ENCODE peak calls at places on chromosomes 6 and 20, in five cellular contexts. S is left kidney; D is Daoy; J is naive thymus-derived CD4-positive, alpha-beta T cell; B is nucleus accumbens. Z is an unnamed sample.

GRCh38 chr6:16302721-16303552 is 64.5 kb downstream of the GMPR start:
- DNase-seq in S (peak), D (no peak), J (no peak), B (no peak), Z (no peak)

GRCh38 chr6:41072836-41073202 is at the start of gene NFYA:
- DNase-seq in S (no peak), D (no peak), J (no peak), B (peak), Z (peak)

GRCh38 chr6:37585937-37586336 is 86.2 kb upstream of the CCDC167 start:
- DNase-seq in S (no peak), D (no peak), J (no peak), B (no peak), Z (no peak)

GRCh38 chr20:33250666-33251065 is 14.9 kb downstream of the BPIFA1 start:
- DNase-seq in S (no peak), D (no peak), J (no peak), B (no peak), Z (no peak)

GRCh38 chr20:699811-700338 is 24.3 kb upstream of the SCRT2 start:
- DNase-seq in S (peak), D (no peak), J (no peak), B (no peak), Z (peak)

GRCh38 chr20:10419550-10420133 is 14.4 kb downstream of the MKKS start:
- DNase-seq in S (no peak), D (peak), J (no peak), B (no peak), Z (no peak)

GRCh38 chr6:155077784-155078183 is 82.7 kb downstream of the TIAM2 start:
- DNase-seq in S (no peak), D (no peak), J (no peak), B (no peak), Z (no peak)

GRCh38 chr6:30171677-30172471 is 8.5 kb downstream of the TRIM15 start:
- DNase-seq in S (peak), D (peak), J (no peak), B (no peak), Z (no peak)

GRCh38 chr6:722077-722524 is 29.2 kb upstream of the EXOC2 start:
- DNase-seq in S (peak), D (peak), J (peak), B (no peak), Z (peak)

GRCh38 chr6:41257369-41258195 is 28.9 kb downstream of the TREM1 start:
- DNase-seq in S (peak), D (peak), J (no peak), B (no peak), Z (peak)

GRCh38 chr6:123777554-123777953 is 26.1 kb upstream of the NKAIN2 start:
- DNase-seq in S (peak), D (no peak), J (no peak), B (no peak), Z (peak)